ENCODE peak calls at places on chromosomes 7 and 10, in six cellular contexts. One of them, this sample, is unnamed. For H3K27me3, the result is how much of the 10 kb centered on the place peaks cover.

GRCh38 chr10:83931669-83932068 is 207.6 kb upstream of the GHITM start:
- DNase-seq in mesenchymal stem cell: no peak
- DNase-seq in IMR-90: no peak
- DNase-seq in H1: no peak
- DNase-seq in trophoblast cell: no peak
- DNase-seq in H9: no peak
- DNase-seq in this sample: no peak

GRCh38 chr7:101137651-101138148 is 10.8 kb downstream of the SERPINE1 start:
- DNase-seq in H9: no peak
- DNase-seq in IMR-90: no peak
- DNase-seq in H1: no peak
- DNase-seq in mesenchymal stem cell: no peak
- DNase-seq in trophoblast cell: peak
- DNase-seq in this sample: no peak

GRCh38 chr7:156261581-156261980 is 379.0 kb upstream of the RNF32 start:
- DNase-seq in IMR-90: no peak
- DNase-seq in mesenchymal stem cell: no peak
- DNase-seq in trophoblast cell: no peak
- DNase-seq in H9: no peak
- DNase-seq in H1: no peak
- DNase-seq in this sample: no peak

GRCh38 chr7:30914611-30915601 is 3.3 kb downstream of the AQP1 start:
- DNase-seq in H9: no peak
- DNase-seq in H1: no peak
- DNase-seq in trophoblast cell: peak
- DNase-seq in IMR-90: peak
- DNase-seq in mesenchymal stem cell: peak
- DNase-seq in this sample: no peak

GRCh38 chr10:47287365-47287802 is 12.6 kb upstream of the GDF10 start:
- DNase-seq in H9: no peak
- DNase-seq in trophoblast cell: no peak
- DNase-seq in mesenchymal stem cell: no peak
- DNase-seq in H1: no peak
- DNase-seq in IMR-90: no peak
- DNase-seq in this sample: no peak

GRCh38 chr7:84191261-84191660 is 3.3 kb downstream of the SEMA3A start:
- DNase-seq in mesenchymal stem cell: no peak
- DNase-seq in trophoblast cell: no peak
- DNase-seq in H9: no peak
- DNase-seq in IMR-90: peak
- DNase-seq in H1: no peak
- DNase-seq in this sample: no peak

GRCh38 chr10:83346216-83346910 is 792.9 kb upstream of the GHITM start:
- DNase-seq in IMR-90: peak
- DNase-seq in H1: no peak
- DNase-seq in mesenchymal stem cell: no peak
- DNase-seq in H9: no peak
- DNase-seq in trophoblast cell: no peak
- DNase-seq in this sample: no peak

GRCh38 chr7:47738563-47739166 is 156.8 kb upstream of the TNS3 start:
- DNase-seq in IMR-90: no peak
- DNase-seq in trophoblast cell: no peak
- DNase-seq in H9: no peak
- DNase-seq in H1: no peak
- DNase-seq in mesenchymal stem cell: no peak
- DNase-seq in this sample: no peak

GRCh38 chr10:49532461-49532860 is 6.5 kb downstream of the ERCC6 start:
- DNase-seq in H1: no peak
- DNase-seq in trophoblast cell: no peak
- DNase-seq in H9: no peak
- DNase-seq in mesenchymal stem cell: no peak
- DNase-seq in IMR-90: no peak
- DNase-seq in this sample: no peak
- H3K14ac ChIP-seq in H1: no peak
- H3K14ac ChIP-seq in trophoblast cell: no peak
- H3K14ac ChIP-seq in H9: no peak
- H3K14ac ChIP-seq in mesenchymal stem cell: no peak
- H3K14ac ChIP-seq in IMR-90: no peak
- H3K14ac ChIP-seq in this sample: no peak

GRCh38 chr7:1240917-1241509 is 8.3 kb downstream of the UNCX start:
- DNase-seq in IMR-90: no peak
- DNase-seq in H1: no peak
- DNase-seq in mesenchymal stem cell: no peak
- DNase-seq in trophoblast cell: no peak
- DNase-seq in H9: no peak
- DNase-seq in this sample: no peak
- H3K27me3 ChIP-seq in IMR-90: half or more
- H3K27me3 ChIP-seq in H1: half or more
- H3K27me3 ChIP-seq in mesenchymal stem cell: half or more
- H3K27me3 ChIP-seq in trophoblast cell: half or more
- H3K27me3 ChIP-seq in H9: half or more
- H3K27me3 ChIP-seq in this sample: half or more

GRCh38 chr10:110788620-110789385 is 82.9 kb upstream of the PDCD4 start:
- DNase-seq in H1: no peak
- DNase-seq in trophoblast cell: no peak
- DNase-seq in H9: no peak
- DNase-seq in mesenchymal stem cell: no peak
- DNase-seq in IMR-90: no peak
- DNase-seq in this sample: no peak
- H2AFZ ChIP-seq in H1: no peak
- H2AFZ ChIP-seq in trophoblast cell: no peak
- H2AFZ ChIP-seq in H9: no peak
- H2AFZ ChIP-seq in mesenchymal stem cell: no peak
- H2AFZ ChIP-seq in IMR-90: no peak
- H2AFZ ChIP-seq in this sample: no peak

GRCh38 chr7:69651101-69651590 is 52.9 kb downstream of the AUTS2 start:
- DNase-seq in IMR-90: no peak
- DNase-seq in trophoblast cell: no peak
- DNase-seq in H1: no peak
- DNase-seq in H9: no peak
- DNase-seq in mesenchymal stem cell: no peak
- DNase-seq in this sample: no peak
- H3K14ac ChIP-seq in IMR-90: no peak
- H3K14ac ChIP-seq in trophoblast cell: no peak
- H3K14ac ChIP-seq in H1: no peak
- H3K14ac ChIP-seq in H9: no peak
- H3K14ac ChIP-seq in mesenchymal stem cell: no peak
- H3K14ac ChIP-seq in this sample: no peak

DNA sequence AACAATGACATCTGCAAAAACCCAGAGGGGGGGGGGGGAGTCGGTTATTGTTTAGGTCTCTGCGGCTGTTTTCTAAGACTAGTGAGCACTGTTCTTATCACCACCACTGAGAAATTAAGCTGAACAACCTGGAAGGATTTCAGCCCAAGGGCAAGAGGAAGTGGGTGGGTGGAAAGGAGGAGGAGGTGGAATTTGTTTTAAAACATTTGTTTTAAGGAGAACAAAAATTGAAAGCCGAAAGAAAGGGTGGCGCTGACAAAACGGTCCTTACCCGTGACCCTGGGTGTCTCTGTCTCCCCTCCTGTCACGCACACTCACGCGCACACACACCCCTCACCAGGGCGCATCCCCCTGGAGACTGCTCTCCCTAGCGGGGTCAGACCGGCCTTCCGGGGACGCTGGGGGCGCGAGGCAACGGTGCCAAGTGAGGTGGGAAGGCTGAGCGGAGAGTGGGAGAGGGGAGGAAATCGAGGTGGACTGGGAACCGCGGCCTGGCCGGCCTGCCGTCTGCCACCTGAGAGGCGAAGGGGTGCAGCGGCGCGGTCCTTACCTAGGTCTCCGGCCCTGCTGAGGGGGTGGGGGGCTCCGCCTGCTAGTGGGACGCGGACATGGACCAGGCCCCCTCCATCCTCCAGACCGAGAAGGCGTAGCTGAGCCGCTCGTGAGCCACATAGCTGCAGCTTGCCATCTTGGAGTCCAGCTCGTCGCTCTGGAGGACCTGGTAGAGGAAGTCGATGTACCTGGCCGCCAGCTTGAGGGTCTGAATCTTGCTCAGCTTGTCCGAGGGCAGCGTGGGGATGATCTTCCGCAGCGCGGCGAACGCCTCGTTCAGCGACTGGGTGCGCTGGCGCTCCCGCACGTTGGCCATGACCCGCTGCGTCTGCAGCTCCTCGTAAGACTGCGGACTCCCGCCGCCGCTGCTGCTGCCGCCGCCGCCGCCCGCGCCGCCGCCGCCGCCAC is 1.0 kb downstream of the TWIST1 start:
- DNase-seq in trophoblast cell: no peak
- DNase-seq in H1: no peak
- DNase-seq in mesenchymal stem cell: peak
- DNase-seq in H9: peak
- DNase-seq in IMR-90: peak
- DNase-seq in this sample: peak
- H3K27me3 ChIP-seq in trophoblast cell: under half
- H3K27me3 ChIP-seq in H1: half or more
- H3K27me3 ChIP-seq in mesenchymal stem cell: under half
- H3K27me3 ChIP-seq in H9: half or more
- H3K27me3 ChIP-seq in IMR-90: under half
- H3K27me3 ChIP-seq in this sample: half or more

GRCh38 chr10:112827951-112828350 is 122.1 kb upstream of the TCF7L2 start:
- DNase-seq in H1: no peak
- DNase-seq in IMR-90: peak
- DNase-seq in mesenchymal stem cell: no peak
- DNase-seq in H9: no peak
- DNase-seq in trophoblast cell: peak
- DNase-seq in this sample: no peak

GRCh38 chr10:112823604-112824003 is 126.4 kb upstream of the TCF7L2 start:
- DNase-seq in mesenchymal stem cell: no peak
- DNase-seq in H9: no peak
- DNase-seq in IMR-90: no peak
- DNase-seq in H1: no peak
- DNase-seq in trophoblast cell: no peak
- DNase-seq in this sample: no peak

GRCh38 chr10:112823007-112823406 is 127.0 kb upstream of the TCF7L2 start:
- DNase-seq in mesenchymal stem cell: no peak
- DNase-seq in IMR-90: no peak
- DNase-seq in trophoblast cell: no peak
- DNase-seq in H1: no peak
- DNase-seq in H9: no peak
- DNase-seq in this sample: no peak

GRCh38 chr10:112826018-112826697 is 123.9 kb upstream of the TCF7L2 start:
- DNase-seq in mesenchymal stem cell: no peak
- DNase-seq in trophoblast cell: no peak
- DNase-seq in H1: no peak
- DNase-seq in H9: no peak
- DNase-seq in IMR-90: no peak
- DNase-seq in this sample: no peak

DNA sequence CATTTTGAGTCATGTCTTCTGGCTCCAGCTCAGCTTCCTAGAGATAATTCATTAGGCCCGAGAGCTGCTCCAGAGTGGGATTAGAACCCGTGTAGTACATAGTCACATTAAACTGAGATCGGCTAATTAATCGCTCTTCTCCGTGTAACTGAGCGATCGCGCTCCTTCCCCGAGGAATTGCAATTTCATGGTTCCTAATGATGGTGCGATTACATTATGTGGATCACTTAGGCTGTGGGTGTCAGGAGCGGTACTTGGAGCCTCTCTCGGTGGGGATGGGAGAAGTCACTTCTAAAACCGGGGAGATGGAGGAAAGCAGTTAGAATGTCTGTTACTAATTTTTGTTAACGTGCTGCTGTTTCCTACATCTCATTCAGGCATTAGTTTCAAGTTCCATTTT is 123.0 kb upstream of the TCF7L2 start:
- DNase-seq in H1: no peak
- DNase-seq in IMR-90: no peak
- DNase-seq in trophoblast cell: no peak
- DNase-seq in mesenchymal stem cell: no peak
- DNase-seq in H9: no peak
- DNase-seq in this sample: no peak
- H2AFZ ChIP-seq in H1: no peak
- H2AFZ ChIP-seq in IMR-90: no peak
- H2AFZ ChIP-seq in trophoblast cell: no peak
- H2AFZ ChIP-seq in mesenchymal stem cell: no peak
- H2AFZ ChIP-seq in H9: no peak
- H2AFZ ChIP-seq in this sample: no peak

DNA sequence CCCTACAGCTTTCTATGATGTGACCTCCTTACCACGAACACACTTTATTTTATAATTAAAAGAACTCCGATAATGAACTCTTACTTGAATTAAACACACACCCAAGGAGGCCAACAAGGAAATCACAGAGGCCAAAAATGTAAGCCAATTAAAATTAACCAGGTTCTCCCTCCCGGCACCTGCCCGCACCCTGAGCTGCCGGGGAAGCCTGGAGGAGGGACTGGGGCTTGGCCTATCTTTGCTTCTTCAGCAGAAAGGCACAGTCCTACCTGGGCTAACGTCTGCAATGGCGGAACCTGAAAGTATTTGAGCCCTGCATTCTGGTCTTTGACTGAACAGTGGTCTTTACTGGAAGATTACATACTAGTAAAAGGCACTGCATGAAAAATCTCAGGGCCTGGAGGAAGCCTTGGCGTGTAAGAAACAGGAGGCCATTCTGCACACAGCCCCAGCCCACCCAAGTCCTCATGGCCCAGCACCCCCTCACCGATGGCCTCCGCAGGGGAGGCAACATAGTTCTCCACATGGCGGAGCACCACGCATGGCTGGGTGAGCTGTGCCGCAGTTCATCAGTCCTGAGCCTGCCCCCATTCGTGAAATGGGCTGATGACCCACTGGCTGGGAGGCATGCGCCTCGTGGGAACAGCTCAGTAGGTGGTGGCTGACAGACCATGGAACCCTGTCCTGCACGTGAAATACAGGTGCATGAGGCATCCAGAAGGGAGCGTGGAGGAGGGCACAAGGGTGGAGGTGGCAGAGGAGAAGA is 173.8 kb downstream of the PARD3 start:
- DNase-seq in H1: no peak
- DNase-seq in IMR-90: no peak
- DNase-seq in trophoblast cell: no peak
- DNase-seq in H9: no peak
- DNase-seq in mesenchymal stem cell: no peak
- DNase-seq in this sample: no peak
- H3K14ac ChIP-seq in H1: no peak
- H3K14ac ChIP-seq in IMR-90: no peak
- H3K14ac ChIP-seq in trophoblast cell: no peak
- H3K14ac ChIP-seq in H9: peak
- H3K14ac ChIP-seq in mesenchymal stem cell: no peak
- H3K14ac ChIP-seq in this sample: peak

GRCh38 chr10:101752241-101752640 is 23.7 kb downstream of the FGF8 start:
- DNase-seq in H1: no peak
- DNase-seq in H9: no peak
- DNase-seq in mesenchymal stem cell: no peak
- DNase-seq in IMR-90: no peak
- DNase-seq in trophoblast cell: no peak
- DNase-seq in this sample: no peak

GRCh38 chr10:101748496-101748895 is 27.4 kb downstream of the FGF8 start:
- DNase-seq in H9: no peak
- DNase-seq in H1: no peak
- DNase-seq in mesenchymal stem cell: no peak
- DNase-seq in IMR-90: no peak
- DNase-seq in trophoblast cell: no peak
- DNase-seq in this sample: no peak

GRCh38 chr10:101745074-101745690 is 30.7 kb downstream of the FGF8 start:
- DNase-seq in H1: no peak
- DNase-seq in mesenchymal stem cell: peak
- DNase-seq in H9: no peak
- DNase-seq in IMR-90: no peak
- DNase-seq in trophoblast cell: no peak
- DNase-seq in this sample: no peak

GRCh38 chr10:101749511-101750016 is 26.4 kb downstream of the FGF8 start:
- DNase-seq in H1: no peak
- DNase-seq in trophoblast cell: no peak
- DNase-seq in H9: no peak
- DNase-seq in IMR-90: no peak
- DNase-seq in mesenchymal stem cell: no peak
- DNase-seq in this sample: no peak

GRCh38 chr10:101749033-101749432 is 26.9 kb downstream of the FGF8 start:
- DNase-seq in trophoblast cell: no peak
- DNase-seq in IMR-90: no peak
- DNase-seq in H1: peak
- DNase-seq in mesenchymal stem cell: no peak
- DNase-seq in H9: peak
- DNase-seq in this sample: peak
- H3K27me3 ChIP-seq in trophoblast cell: under half
- H3K27me3 ChIP-seq in IMR-90: under half
- H3K27me3 ChIP-seq in H1: under half
- H3K27me3 ChIP-seq in mesenchymal stem cell: under half
- H3K27me3 ChIP-seq in H9: under half
- H3K27me3 ChIP-seq in this sample: under half